ENCODE peak calls at places on chromosomes 16 and 17, in six cellular contexts. M is IMR-90, Q is H9, R is mesenchymal stem cell, I is trophoblast cell, N is H1. D is an unnamed sample.

GRCh38 chr16:46736695-46737094 is 11.4 kb downstream of the MYLK3 start:
- DNase-seq in Q (peak; percentile 45), M (no peak), N (no peak), R (peak; percentile 18), I (no peak), D (no peak)

GRCh38 chr16:48602357-48603014 is 7.5 kb downstream of the N4BP1 start:
- DNase-seq in M (no peak), Q (no peak), N (no peak), R (no peak), I (peak; percentile 18), D (no peak)

GRCh38 chr16:64132190-64132589 is 989.7 kb downstream of the CDH11 start:
- DNase-seq in Q (no peak), N (no peak), M (no peak), I (no peak), R (no peak), D (no peak)

GRCh38 chr17:31355935-31356334 is 34.5 kb upstream of the EVI2A start:
- DNase-seq in N (no peak), R (no peak), I (no peak), Q (no peak), M (no peak), D (no peak)

GRCh38 chr17:1031711-1032110 is 34.8 kb downstream of the TIMM22 start:
- DNase-seq in N (no peak), I (no peak), M (no peak), Q (peak; percentile 78), R (peak; percentile 58), D (peak; percentile 45)

GRCh38 chr16:74984194-74984669 is 691 bp downstream of the WDR59 start:
- DNase-seq in R (peak; percentile 63), N (no peak), I (peak; percentile 50), Q (no peak), M (peak; percentile 34), D (no peak)

GRCh38 chr17:54945246-54945645 is 23.2 kb downstream of the COX11 start:
- DNase-seq in M (no peak), R (no peak), I (no peak), Q (no peak), N (no peak), D (no peak)

GRCh38 chr16:3532741-3533140 is 31.9 kb downstream of the CLUAP1 start:
- DNase-seq in N (no peak), M (no peak), Q (no peak), I (no peak), R (no peak), D (no peak)

GRCh38 chr17:33175565-33175964 is 117.5 kb downstream of the ASIC2 start:
- DNase-seq in Q (peak; percentile 32), N (no peak), R (no peak), M (no peak), I (no peak), D (no peak)
- H3K14ac ChIP-seq in Q (no peak overlapping the region), N (no peak overlapping the region), R (no peak overlapping the region), M (no peak overlapping the region), I (no peak overlapping the region), D (no peak overlapping the region)

GRCh38 chr16:1541293-1542165 is 8.1 kb downstream of the TMEM204 start:
- DNase-seq in N (no peak), I (no peak), Q (no peak), R (no peak), M (no peak), D (no peak)

GRCh38 chr16:1538804-1539520 is 5.5 kb downstream of the TMEM204 start:
- DNase-seq in Q (peak; percentile 65), M (no peak), N (no peak), R (no peak), I (no peak), D (no peak)

GRCh38 chr16:1542166-1542500 is 8.7 kb downstream of the TMEM204 start:
- DNase-seq in R (no peak), Q (no peak), M (no peak), I (no peak), N (no peak), D (no peak)

GRCh38 chr16:1539720-1540555 is 6.5 kb downstream of the TMEM204 start:
- DNase-seq in N (no peak), Q (no peak), I (no peak), R (no peak), M (no peak), D (no peak)

DNA sequence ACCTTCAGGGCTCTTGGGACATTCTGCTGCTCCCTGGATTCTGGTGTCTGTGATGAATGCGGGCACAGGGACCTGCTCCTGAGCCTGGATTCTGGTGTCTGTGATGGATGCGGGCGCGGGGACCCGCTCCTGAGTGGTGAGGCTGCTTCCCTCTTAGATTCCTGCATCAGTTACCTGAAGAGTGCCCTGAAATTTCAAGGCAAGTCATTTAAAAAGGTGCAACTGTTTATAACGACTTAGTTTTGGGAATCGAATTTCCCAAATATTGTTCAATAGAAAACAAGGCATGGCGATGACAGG is 7.0 kb downstream of the TMEM204 start:
- DNase-seq in N (no peak), M (no peak), Q (no peak), I (no peak), R (no peak), D (no peak)
- H3K4me1 ChIP-seq in N (no peaks in the 10 kb centered on the region), M (peaks cover 3% of the 10 kb centered on the region), Q (no peaks in the 10 kb centered on the region), I (peaks cover 25% of the 10 kb centered on the region), R (peaks cover 23% of the 10 kb centered on the region), D (no peaks in the 10 kb centered on the region)

DNA sequence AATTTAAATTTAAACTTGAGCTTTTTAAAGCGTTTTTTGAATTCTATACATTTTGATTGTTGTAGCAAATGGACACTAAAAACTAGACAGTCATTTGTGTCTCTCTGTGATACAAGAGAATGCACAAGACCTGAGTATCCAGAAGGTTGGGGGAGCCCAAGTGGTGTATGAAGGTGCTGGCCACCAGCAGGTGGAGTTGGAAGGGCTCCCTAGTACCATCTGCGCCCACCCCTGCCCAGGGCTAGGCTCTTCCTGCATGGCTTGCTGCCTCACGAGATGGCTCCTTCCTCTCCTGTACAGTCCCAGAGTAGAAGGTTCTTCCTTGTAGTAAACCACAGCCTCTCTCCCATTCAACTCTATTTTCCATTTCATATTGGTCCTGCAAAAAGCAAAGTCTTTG is 17.0 kb downstream of the GID4 start:
- DNase-seq in R (no peak), Q (no peak), M (no peak), N (no peak), I (no peak), D (no peak)
- H3K14ac ChIP-seq in R (no peak overlapping the region), Q (no peak overlapping the region), M (no peak overlapping the region), N (no peak overlapping the region), I (no peak overlapping the region), D (no peak overlapping the region)

GRCh38 chr17:78714534-78714933 is 67.5 kb downstream of the CYTH1 start:
- DNase-seq in I (no peak), R (no peak), Q (no peak), M (no peak), N (no peak), D (no peak)
- H3K4me1 ChIP-seq in I (peaks cover 5% of the 10 kb centered on the region), R (peaks cover 16% of the 10 kb centered on the region), Q (peaks cover 2% of the 10 kb centered on the region), M (peaks cover 9% of the 10 kb centered on the region), N (peaks cover 15% of the 10 kb centered on the region), D (peaks cover 11% of the 10 kb centered on the region)

GRCh38 chr16:23691483-23692189 is 12.9 kb downstream of the PLK1 start:
- DNase-seq in M (no peak), Q (no peak), R (no peak), I (no peak), N (no peak), D (no peak)
- H3K14ac ChIP-seq in M (no peak overlapping the region), Q (no peak overlapping the region), R (no peak overlapping the region), I (no peak overlapping the region), N (no peak overlapping the region), D (no peak overlapping the region)

DNA sequence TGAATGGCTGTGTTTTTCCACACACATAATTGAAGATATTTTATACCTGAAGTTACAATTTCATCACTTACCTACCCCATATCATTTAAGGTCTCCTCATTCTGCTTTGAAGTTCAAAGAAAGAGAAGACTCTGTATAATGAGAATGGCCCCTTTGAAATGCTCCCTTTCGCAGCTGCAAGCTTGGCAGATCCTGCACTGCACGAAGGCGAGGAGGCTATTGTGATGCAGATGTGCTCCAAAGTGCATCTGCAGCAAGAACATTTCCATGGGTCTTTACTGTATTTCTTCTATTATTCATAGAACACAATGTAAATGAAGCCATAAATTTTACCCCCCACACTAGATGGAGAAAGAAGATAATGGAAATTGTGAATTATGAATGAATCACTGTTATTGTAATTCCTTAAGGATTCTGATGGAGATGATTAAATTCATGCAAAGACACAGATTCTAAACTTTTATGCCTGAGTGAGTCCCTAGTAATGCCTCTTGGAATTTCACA is 178.6 kb downstream of the CHD9NB start:
- DNase-seq in M (no peak), N (peak; percentile 3), R (no peak), I (no peak), Q (peak; percentile 52), D (no peak)
- H3K4me1 ChIP-seq in M (no peaks in the 10 kb centered on the region), N (peaks cover 10% of the 10 kb centered on the region), R (no peaks in the 10 kb centered on the region), I (no peaks in the 10 kb centered on the region), Q (no peaks in the 10 kb centered on the region), D (peaks cover 15% of the 10 kb centered on the region)

GRCh38 chr16:1126577-1126976 is 26.3 kb upstream of the CACNA1H start:
- DNase-seq in N (no peak), M (no peak), Q (no peak), R (no peak), I (no peak), D (no peak)

GRCh38 chr16:1124291-1124690 is 28.2 kb upstream of the C1QTNF8 start:
- DNase-seq in R (no peak), Q (no peak), M (no peak), N (no peak), I (no peak), D (no peak)

GRCh38 chr16:1126044-1126443 is 26.9 kb upstream of the CACNA1H start:
- DNase-seq in M (no peak), I (no peak), Q (no peak), N (no peak), R (no peak), D (no peak)

GRCh38 chr16:1124795-1125194 is 28.1 kb upstream of the CACNA1H start:
- DNase-seq in M (no peak), N (no peak), Q (no peak), R (no peak), I (no peak), D (no peak)

GRCh38 chr16:1125471-1125870 is 27.4 kb upstream of the CACNA1H start:
- DNase-seq in Q (no peak), N (no peak), I (no peak), R (no peak), M (peak; percentile 74), D (no peak)
- H3K14ac ChIP-seq in Q (no peak overlapping the region), N (no peak overlapping the region), I (no peak overlapping the region), R (no peak overlapping the region), M (no peak overlapping the region), D (no peak overlapping the region)